ENCODE peak calls at places on chromosome 18, in eight cellular contexts. One of them, this sample, is unnamed.
A peak's percentile ranks its signal among the peaks of the same experiment; 100 is the strongest.

GRCh38 chr18:58766164-58766563 is 94.9 kb downstream of the MALT1 start:
- DNase-seq in germinal center: no peak
- DNase-seq in amygdala: no peak
- DNase-seq in Daoy: no peak
- DNase-seq in NCI-H2081: no peak
- DNase-seq in fibroblast of lung: no peak
- DNase-seq in AG08396: no peak
- DNase-seq in CD4-positive, alpha-beta T cell: no peak
- DNase-seq in this sample: no peak

GRCh38 chr18:68262697-68263293 is 452.1 kb downstream of the TMX3 start:
- DNase-seq in germinal center: no peak
- DNase-seq in amygdala: no peak
- DNase-seq in Daoy: no peak
- DNase-seq in NCI-H2081: no peak
- DNase-seq in fibroblast of lung: peak; percentile 79
- DNase-seq in AG08396: peak; percentile 27
- DNase-seq in CD4-positive, alpha-beta T cell: no peak
- DNase-seq in this sample: no peak

GRCh38 chr18:2002604-2003003 is 568.7 kb downstream of the METTL4 start:
- DNase-seq in germinal center: no peak
- DNase-seq in amygdala: no peak
- DNase-seq in Daoy: no peak
- DNase-seq in NCI-H2081: no peak
- DNase-seq in fibroblast of lung: no peak
- DNase-seq in AG08396: no peak
- DNase-seq in CD4-positive, alpha-beta T cell: no peak
- DNase-seq in this sample: no peak

GRCh38 chr18:902179-902718 is 2.4 kb upstream of the ADCYAP1 start:
- DNase-seq in germinal center: no peak
- DNase-seq in amygdala: no peak
- DNase-seq in Daoy: peak; percentile 35
- DNase-seq in NCI-H2081: peak; percentile 51
- DNase-seq in fibroblast of lung: no peak
- DNase-seq in AG08396: peak; percentile 11
- DNase-seq in CD4-positive, alpha-beta T cell: no peak
- DNase-seq in this sample: no peak

GRCh38 chr18:13175754-13176210 is 42.8 kb upstream of the LDLRAD4 start:
- DNase-seq in germinal center: no peak
- DNase-seq in amygdala: no peak
- DNase-seq in Daoy: peak; percentile 23
- DNase-seq in NCI-H2081: no peak
- DNase-seq in fibroblast of lung: no peak
- DNase-seq in AG08396: no peak
- DNase-seq in CD4-positive, alpha-beta T cell: no peak
- DNase-seq in this sample: no peak

GRCh38 chr18:13380671-13381070 is 162.1 kb downstream of the LDLRAD4 start:
- DNase-seq in germinal center: no peak
- DNase-seq in amygdala: no peak
- DNase-seq in Daoy: peak; percentile 13
- DNase-seq in NCI-H2081: no peak
- DNase-seq in fibroblast of lung: no peak
- DNase-seq in AG08396: no peak
- DNase-seq in CD4-positive, alpha-beta T cell: no peak
- DNase-seq in this sample: no peak

GRCh38 chr18:79525556-79526467 is 130.1 kb downstream of the NFATC1 start:
- DNase-seq in germinal center: no peak
- DNase-seq in amygdala: peak; percentile 26
- DNase-seq in Daoy: no peak
- DNase-seq in NCI-H2081: no peak
- DNase-seq in fibroblast of lung: no peak
- DNase-seq in AG08396: peak; percentile 65
- DNase-seq in CD4-positive, alpha-beta T cell: no peak
- DNase-seq in this sample: no peak

GRCh38 chr18:50786851-50787250 is 33.0 kb downstream of the MRO start:
- DNase-seq in germinal center: no peak
- DNase-seq in amygdala: no peak
- DNase-seq in Daoy: no peak
- DNase-seq in NCI-H2081: no peak
- DNase-seq in fibroblast of lung: no peak
- DNase-seq in AG08396: no peak
- DNase-seq in CD4-positive, alpha-beta T cell: no peak
- DNase-seq in this sample: no peak

GRCh38 chr18:35095983-35096676 is 54.9 kb downstream of the MAPRE2 start:
- DNase-seq in germinal center: no peak
- DNase-seq in amygdala: no peak
- DNase-seq in Daoy: no peak
- DNase-seq in NCI-H2081: no peak
- DNase-seq in fibroblast of lung: peak; percentile 18
- DNase-seq in AG08396: no peak
- DNase-seq in CD4-positive, alpha-beta T cell: no peak
- DNase-seq in this sample: no peak

GRCh38 chr18:21330122-21330701 is 88.2 kb downstream of the GREB1L start:
- DNase-seq in germinal center: no peak
- DNase-seq in amygdala: no peak
- DNase-seq in Daoy: peak; percentile 87
- DNase-seq in NCI-H2081: no peak
- DNase-seq in fibroblast of lung: peak; percentile 65
- DNase-seq in AG08396: peak; percentile 18
- DNase-seq in CD4-positive, alpha-beta T cell: no peak
- DNase-seq in this sample: no peak

GRCh38 chr18:38790303-38790702 is 1224.7 kb upstream of the CELF4 start:
- DNase-seq in germinal center: no peak
- DNase-seq in amygdala: no peak
- DNase-seq in Daoy: no peak
- DNase-seq in NCI-H2081: no peak
- DNase-seq in fibroblast of lung: no peak
- DNase-seq in AG08396: no peak
- DNase-seq in CD4-positive, alpha-beta T cell: no peak
- DNase-seq in this sample: no peak

GRCh38 chr18:12891561-12891960 is 7.5 kb upstream of the PTPN2 start:
- DNase-seq in germinal center: no peak
- DNase-seq in amygdala: no peak
- DNase-seq in Daoy: peak; percentile 11
- DNase-seq in NCI-H2081: no peak
- DNase-seq in fibroblast of lung: no peak
- DNase-seq in AG08396: no peak
- DNase-seq in CD4-positive, alpha-beta T cell: no peak
- DNase-seq in this sample: no peak

GRCh38 chr18:75183524-75183923 is 25.4 kb downstream of the PTGR3 start:
- DNase-seq in germinal center: no peak
- DNase-seq in amygdala: no peak
- DNase-seq in Daoy: peak; percentile 22
- DNase-seq in NCI-H2081: no peak
- DNase-seq in fibroblast of lung: no peak
- DNase-seq in AG08396: no peak
- DNase-seq in CD4-positive, alpha-beta T cell: no peak
- DNase-seq in this sample: no peak

GRCh38 chr18:34122724-34123334 is 101.9 kb downstream of the NOL4 start:
- DNase-seq in germinal center: peak; percentile 18
- DNase-seq in amygdala: no peak
- DNase-seq in Daoy: peak; percentile 42
- DNase-seq in NCI-H2081: peak; percentile 77
- DNase-seq in fibroblast of lung: peak; percentile 74
- DNase-seq in AG08396: peak; percentile 24
- DNase-seq in CD4-positive, alpha-beta T cell: no peak
- DNase-seq in this sample: no peak

GRCh38 chr18:36335476-36336279 is 38.2 kb downstream of the FHOD3 start:
- DNase-seq in germinal center: no peak
- DNase-seq in amygdala: no peak
- DNase-seq in Daoy: no peak
- DNase-seq in NCI-H2081: no peak
- DNase-seq in fibroblast of lung: no peak
- DNase-seq in AG08396: no peak
- DNase-seq in CD4-positive, alpha-beta T cell: no peak
- DNase-seq in this sample: no peak

GRCh38 chr18:2846638-2847340 is at the start of gene EMILIN2:
- DNase-seq in germinal center: peak; percentile 83
- DNase-seq in amygdala: no peak
- DNase-seq in Daoy: peak; percentile 31
- DNase-seq in NCI-H2081: no peak
- DNase-seq in fibroblast of lung: peak; percentile 56
- DNase-seq in AG08396: peak; percentile 41
- DNase-seq in CD4-positive, alpha-beta T cell: peak; percentile 44
- DNase-seq in this sample: peak; percentile 41

GRCh38 chr18:35376393-35376741 is 770 bp downstream of the ZNF396 start:
- DNase-seq in germinal center: peak; percentile 53
- DNase-seq in amygdala: no peak
- DNase-seq in Daoy: no peak
- DNase-seq in NCI-H2081: peak; percentile 5
- DNase-seq in fibroblast of lung: no peak
- DNase-seq in AG08396: no peak
- DNase-seq in CD4-positive, alpha-beta T cell: peak; percentile 2
- DNase-seq in this sample: no peak

GRCh38 chr18:67650661-67651060 is 134.1 kb upstream of the DSEL start:
- DNase-seq in germinal center: no peak
- DNase-seq in amygdala: no peak
- DNase-seq in Daoy: no peak
- DNase-seq in NCI-H2081: no peak
- DNase-seq in fibroblast of lung: no peak
- DNase-seq in AG08396: no peak
- DNase-seq in CD4-positive, alpha-beta T cell: no peak
- DNase-seq in this sample: no peak

GRCh38 chr18:48356909-48357631 is 52.1 kb downstream of the ZBTB7C start:
- DNase-seq in germinal center: no peak
- DNase-seq in amygdala: no peak
- DNase-seq in Daoy: no peak
- DNase-seq in NCI-H2081: no peak
- DNase-seq in fibroblast of lung: no peak
- DNase-seq in AG08396: no peak
- DNase-seq in CD4-positive, alpha-beta T cell: no peak
- DNase-seq in this sample: no peak

GRCh38 chr18:7598167-7599062 is 31.3 kb downstream of the PTPRM start:
- DNase-seq in germinal center: no peak
- DNase-seq in amygdala: no peak
- DNase-seq in Daoy: no peak
- DNase-seq in NCI-H2081: no peak
- DNase-seq in fibroblast of lung: peak; percentile 58
- DNase-seq in AG08396: no peak
- DNase-seq in CD4-positive, alpha-beta T cell: no peak
- DNase-seq in this sample: no peak

GRCh38 chr18:22871809-22872525 is 61.2 kb upstream of the RBBP8 start:
- DNase-seq in germinal center: no peak
- DNase-seq in amygdala: no peak
- DNase-seq in Daoy: peak; percentile 41
- DNase-seq in NCI-H2081: no peak
- DNase-seq in fibroblast of lung: peak; percentile 5
- DNase-seq in AG08396: no peak
- DNase-seq in CD4-positive, alpha-beta T cell: no peak
- DNase-seq in this sample: no peak

GRCh38 chr18:48683661-48684060 is 144.8 kb downstream of the CTIF start:
- DNase-seq in germinal center: no peak
- DNase-seq in amygdala: no peak
- DNase-seq in Daoy: no peak
- DNase-seq in NCI-H2081: no peak
- DNase-seq in fibroblast of lung: no peak
- DNase-seq in AG08396: no peak
- DNase-seq in CD4-positive, alpha-beta T cell: no peak
- DNase-seq in this sample: no peak

GRCh38 chr18:63762518-63762917 is 12.7 kb upstream of the SERPINB7 start:
- DNase-seq in germinal center: no peak
- DNase-seq in amygdala: no peak
- DNase-seq in Daoy: no peak
- DNase-seq in NCI-H2081: no peak
- DNase-seq in fibroblast of lung: peak; percentile 79
- DNase-seq in AG08396: peak; percentile 53
- DNase-seq in CD4-positive, alpha-beta T cell: no peak
- DNase-seq in this sample: no peak

GRCh38 chr18:58669731-58670379 is 1.4 kb upstream of the MALT1 start:
- DNase-seq in germinal center: peak; percentile 17
- DNase-seq in amygdala: no peak
- DNase-seq in Daoy: peak; percentile 82
- DNase-seq in NCI-H2081: peak; percentile 95
- DNase-seq in fibroblast of lung: peak; percentile 25
- DNase-seq in AG08396: no peak
- DNase-seq in CD4-positive, alpha-beta T cell: no peak
- DNase-seq in this sample: no peak